ENCODE peak calls at places on chromosomes 13 and 19, in eight cellular contexts. One of them, this sample, is unnamed. For H3K4me1, the result is how much of the 10 kb centered on the place peaks cover.

GRCh38 chr13:106182404-106182803 is 353.1 kb downstream of the EFNB2 start:
- DNase-seq in colonic mucosa: peak
- DNase-seq in heart left ventricle: no peak
- DNase-seq in fibroblast of lung: peak
- DNase-seq in Peyer's patch: no peak
- DNase-seq in uterus: no peak
- DNase-seq in tibial artery: no peak
- DNase-seq in mammary epithelial cell: peak
- DNase-seq in this sample: no peak

GRCh38 chr19:7500811-7501450 is 12.1 kb upstream of the PEX11G start:
- DNase-seq in heart left ventricle: no peak
- DNase-seq in colonic mucosa: peak
- DNase-seq in Peyer's patch: peak
- DNase-seq in fibroblast of lung: peak
- DNase-seq in mammary epithelial cell: peak
- DNase-seq in uterus: no peak
- DNase-seq in tibial artery: no peak
- DNase-seq in this sample: no peak

GRCh38 chr19:408441-409005 is 424 bp downstream of the C2CD4C start:
- DNase-seq in mammary epithelial cell: no peak
- DNase-seq in heart left ventricle: peak
- DNase-seq in colonic mucosa: no peak
- DNase-seq in fibroblast of lung: no peak
- DNase-seq in uterus: no peak
- DNase-seq in tibial artery: no peak
- DNase-seq in Peyer's patch: no peak
- DNase-seq in this sample: no peak

GRCh38 chr19:37334179-37335071 is 36.5 kb upstream of the ZNF527 start:
- DNase-seq in tibial artery: peak
- DNase-seq in mammary epithelial cell: peak
- DNase-seq in fibroblast of lung: peak
- DNase-seq in heart left ventricle: peak
- DNase-seq in Peyer's patch: peak
- DNase-seq in colonic mucosa: peak
- DNase-seq in uterus: peak
- DNase-seq in this sample: peak

GRCh38 chr19:27993619-27994018 is 1219.3 kb downstream of the UQCRFS1 start:
- DNase-seq in mammary epithelial cell: no peak
- DNase-seq in tibial artery: no peak
- DNase-seq in fibroblast of lung: no peak
- DNase-seq in heart left ventricle: no peak
- DNase-seq in uterus: no peak
- DNase-seq in Peyer's patch: no peak
- DNase-seq in colonic mucosa: no peak
- DNase-seq in this sample: no peak

GRCh38 chr19:3047307-3048189 is 14.7 kb downstream of the TLE5 start:
- DNase-seq in heart left ventricle: peak
- DNase-seq in colonic mucosa: peak
- DNase-seq in Peyer's patch: peak
- DNase-seq in uterus: peak
- DNase-seq in mammary epithelial cell: peak
- DNase-seq in tibial artery: peak
- DNase-seq in fibroblast of lung: peak
- DNase-seq in this sample: peak

GRCh38 chr19:36547001-36547732 is 19.1 kb upstream of the ZNF260 start:
- DNase-seq in uterus: no peak
- DNase-seq in colonic mucosa: no peak
- DNase-seq in heart left ventricle: no peak
- DNase-seq in fibroblast of lung: peak
- DNase-seq in tibial artery: no peak
- DNase-seq in mammary epithelial cell: peak
- DNase-seq in Peyer's patch: no peak
- DNase-seq in this sample: no peak

GRCh38 chr19:384801-385169 is 24.2 kb downstream of the C2CD4C start:
- DNase-seq in Peyer's patch: no peak
- DNase-seq in mammary epithelial cell: no peak
- DNase-seq in fibroblast of lung: no peak
- DNase-seq in colonic mucosa: no peak
- DNase-seq in heart left ventricle: no peak
- DNase-seq in uterus: no peak
- DNase-seq in tibial artery: no peak
- DNase-seq in this sample: peak

GRCh38 chr19:3123956-3124355 is 11.9 kb upstream of the GNA15 start:
- DNase-seq in fibroblast of lung: no peak
- DNase-seq in Peyer's patch: no peak
- DNase-seq in uterus: no peak
- DNase-seq in colonic mucosa: no peak
- DNase-seq in tibial artery: no peak
- DNase-seq in heart left ventricle: peak
- DNase-seq in mammary epithelial cell: no peak
- DNase-seq in this sample: no peak

GRCh38 chr13:96075953-96076543 is 13.9 kb upstream of the HS6ST3 start:
- DNase-seq in Peyer's patch: no peak
- DNase-seq in heart left ventricle: no peak
- DNase-seq in fibroblast of lung: no peak
- DNase-seq in tibial artery: no peak
- DNase-seq in mammary epithelial cell: no peak
- DNase-seq in uterus: no peak
- DNase-seq in colonic mucosa: no peak
- DNase-seq in this sample: no peak

GRCh38 chr13:75362026-75362425 is 119.9 kb downstream of the TBC1D4 start:
- DNase-seq in mammary epithelial cell: no peak
- DNase-seq in fibroblast of lung: no peak
- DNase-seq in Peyer's patch: no peak
- DNase-seq in colonic mucosa: no peak
- DNase-seq in heart left ventricle: no peak
- DNase-seq in tibial artery: no peak
- DNase-seq in uterus: no peak
- DNase-seq in this sample: no peak

GRCh38 chr13:52695856-52696255 is 43.2 kb downstream of the SUGT1 start:
- DNase-seq in Peyer's patch: no peak
- DNase-seq in uterus: no peak
- DNase-seq in mammary epithelial cell: peak
- DNase-seq in fibroblast of lung: peak
- DNase-seq in colonic mucosa: no peak
- DNase-seq in heart left ventricle: no peak
- DNase-seq in tibial artery: no peak
- DNase-seq in this sample: no peak

GRCh38 chr13:99717959-99718674 is 216.8 kb downstream of the TM9SF2 start:
- DNase-seq in uterus: no peak
- DNase-seq in heart left ventricle: no peak
- DNase-seq in fibroblast of lung: no peak
- DNase-seq in Peyer's patch: no peak
- DNase-seq in mammary epithelial cell: no peak
- DNase-seq in colonic mucosa: no peak
- DNase-seq in tibial artery: no peak
- DNase-seq in this sample: no peak
- H3K4me3 ChIP-seq in uterus: no peak
- H3K4me3 ChIP-seq in heart left ventricle: no peak
- H3K4me3 ChIP-seq in fibroblast of lung: no peak
- H3K4me3 ChIP-seq in Peyer's patch: no peak
- H3K4me3 ChIP-seq in mammary epithelial cell: no peak
- H3K4me3 ChIP-seq in colonic mucosa: no peak
- H3K4me3 ChIP-seq in tibial artery: no peak
- H3K4me3 ChIP-seq in this sample: no peak

DNA sequence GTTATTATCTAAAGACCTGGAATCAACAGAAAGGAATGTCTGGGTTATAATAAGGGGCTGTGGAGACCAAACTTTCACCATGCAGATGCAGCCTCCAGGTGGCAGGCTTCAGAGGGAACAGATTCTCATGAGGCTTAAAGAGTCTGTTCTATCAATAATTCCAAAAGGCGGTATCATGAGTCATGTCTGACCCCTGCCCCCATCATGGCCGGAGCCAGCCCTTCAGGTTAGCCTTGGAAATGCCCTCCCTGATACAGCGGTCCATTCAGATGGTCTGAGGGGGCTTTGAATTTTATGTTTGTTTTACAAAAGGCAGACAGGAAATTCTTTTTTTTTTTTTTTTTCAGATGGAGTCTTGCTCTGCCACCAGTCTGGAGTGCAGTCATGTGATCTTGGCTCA is 21.7 kb upstream of the LAMP1 start:
- DNase-seq in uterus: no peak
- DNase-seq in heart left ventricle: peak
- DNase-seq in tibial artery: no peak
- DNase-seq in mammary epithelial cell: peak
- DNase-seq in colonic mucosa: peak
- DNase-seq in Peyer's patch: peak
- DNase-seq in fibroblast of lung: peak
- DNase-seq in this sample: peak
- TF ChIP-seq CTCF in uterus: peak
- TF ChIP-seq CTCF in heart left ventricle: peak
- TF ChIP-seq CTCF in tibial artery: peak
- TF ChIP-seq CTCF in mammary epithelial cell: peak
- TF ChIP-seq CTCF in colonic mucosa: no peak
- TF ChIP-seq CTCF in Peyer's patch: peak
- TF ChIP-seq CTCF in fibroblast of lung: peak
- TF ChIP-seq CTCF in this sample: peak

DNA sequence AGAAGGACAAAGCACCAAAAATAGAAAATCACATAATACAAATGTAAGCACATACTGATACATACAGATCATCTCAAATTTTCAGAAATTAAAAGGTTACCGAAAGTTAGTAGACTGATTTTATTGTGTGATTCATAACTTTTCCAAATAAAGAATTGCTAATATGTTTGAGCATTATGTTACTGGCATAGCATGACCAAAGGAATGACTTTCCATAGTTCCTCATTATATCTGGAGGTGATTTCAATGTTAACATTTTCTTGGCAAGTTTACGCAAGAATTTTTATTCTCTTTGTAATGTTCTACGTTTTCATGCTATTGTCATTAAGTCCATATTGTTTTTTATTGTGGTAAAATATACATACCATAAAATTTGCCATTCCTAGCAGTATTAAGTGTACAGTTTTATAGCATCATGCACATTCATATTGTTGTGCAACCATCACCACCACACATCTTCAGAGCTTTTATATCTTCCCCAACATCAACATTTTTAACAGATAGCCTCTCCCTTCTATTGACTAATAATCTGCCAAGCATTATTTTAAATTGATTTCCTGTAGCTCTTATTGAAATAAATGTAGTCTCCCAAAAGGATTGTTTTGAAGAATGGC is 14.8 kb downstream of the KCTD12 start:
- DNase-seq in tibial artery: no peak
- DNase-seq in colonic mucosa: no peak
- DNase-seq in uterus: no peak
- DNase-seq in fibroblast of lung: no peak
- DNase-seq in heart left ventricle: no peak
- DNase-seq in mammary epithelial cell: no peak
- DNase-seq in Peyer's patch: no peak
- DNase-seq in this sample: no peak
- H3K4me1 ChIP-seq in tibial artery: under half
- H3K4me1 ChIP-seq in colonic mucosa: under half
- H3K4me1 ChIP-seq in uterus: under half
- H3K4me1 ChIP-seq in fibroblast of lung: under half
- H3K4me1 ChIP-seq in heart left ventricle: under half
- H3K4me1 ChIP-seq in mammary epithelial cell: under half
- H3K4me1 ChIP-seq in Peyer's patch: under half
- H3K4me1 ChIP-seq in this sample: under half

DNA sequence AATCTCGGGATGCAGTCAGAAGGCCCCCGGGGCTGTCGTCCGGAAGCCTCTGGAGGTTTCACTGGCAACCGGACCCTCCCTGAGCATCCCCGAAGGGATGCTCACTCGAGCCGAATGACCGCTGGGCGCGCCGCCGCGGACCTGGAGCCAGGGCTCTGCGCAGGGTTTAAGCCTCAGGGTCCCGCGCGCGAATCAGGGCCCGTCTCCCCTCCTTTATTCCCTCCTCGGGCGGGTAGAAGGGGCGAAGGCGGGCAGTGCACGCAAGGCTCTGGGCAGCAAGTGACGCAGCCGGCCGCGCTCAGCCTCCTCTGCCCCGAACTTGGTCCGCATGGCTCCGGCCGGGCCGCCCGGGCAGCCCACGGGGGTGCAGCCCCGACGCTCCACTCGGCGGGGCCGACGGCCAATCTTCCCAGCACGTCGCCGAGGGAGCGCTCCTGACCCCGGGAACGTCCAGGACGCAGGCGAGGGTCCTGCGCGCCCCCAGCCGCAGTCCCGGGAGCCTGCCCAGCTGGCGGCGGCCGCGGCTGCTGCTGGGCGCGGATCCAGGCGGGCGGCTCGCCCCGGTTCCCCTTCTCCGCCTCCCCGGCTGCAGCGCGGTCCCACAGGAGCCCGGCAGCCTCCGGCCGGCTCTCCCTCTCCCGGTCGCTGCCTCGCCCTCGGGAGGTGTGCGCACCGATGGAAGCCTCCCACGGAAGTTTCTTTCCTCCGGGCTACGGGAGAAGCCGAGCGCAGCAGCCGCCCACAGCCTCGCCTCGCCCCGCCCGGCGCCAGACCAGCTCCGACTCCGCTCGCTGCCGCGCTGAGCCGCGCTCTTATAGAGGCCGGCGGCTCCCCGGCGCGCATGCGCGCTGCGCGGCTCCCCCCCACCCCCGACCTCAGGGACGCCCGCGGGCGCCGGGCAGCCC is at the start of gene SHISA2:
- DNase-seq in tibial artery: no peak
- DNase-seq in colonic mucosa: peak
- DNase-seq in uterus: no peak
- DNase-seq in Peyer's patch: peak
- DNase-seq in heart left ventricle: peak
- DNase-seq in mammary epithelial cell: peak
- DNase-seq in fibroblast of lung: peak
- DNase-seq in this sample: peak
- H3K4me3 ChIP-seq in tibial artery: peak
- H3K4me3 ChIP-seq in colonic mucosa: peak
- H3K4me3 ChIP-seq in uterus: no peak
- H3K4me3 ChIP-seq in Peyer's patch: peak
- H3K4me3 ChIP-seq in heart left ventricle: peak
- H3K4me3 ChIP-seq in mammary epithelial cell: peak
- H3K4me3 ChIP-seq in fibroblast of lung: peak
- H3K4me3 ChIP-seq in this sample: peak

DNA sequence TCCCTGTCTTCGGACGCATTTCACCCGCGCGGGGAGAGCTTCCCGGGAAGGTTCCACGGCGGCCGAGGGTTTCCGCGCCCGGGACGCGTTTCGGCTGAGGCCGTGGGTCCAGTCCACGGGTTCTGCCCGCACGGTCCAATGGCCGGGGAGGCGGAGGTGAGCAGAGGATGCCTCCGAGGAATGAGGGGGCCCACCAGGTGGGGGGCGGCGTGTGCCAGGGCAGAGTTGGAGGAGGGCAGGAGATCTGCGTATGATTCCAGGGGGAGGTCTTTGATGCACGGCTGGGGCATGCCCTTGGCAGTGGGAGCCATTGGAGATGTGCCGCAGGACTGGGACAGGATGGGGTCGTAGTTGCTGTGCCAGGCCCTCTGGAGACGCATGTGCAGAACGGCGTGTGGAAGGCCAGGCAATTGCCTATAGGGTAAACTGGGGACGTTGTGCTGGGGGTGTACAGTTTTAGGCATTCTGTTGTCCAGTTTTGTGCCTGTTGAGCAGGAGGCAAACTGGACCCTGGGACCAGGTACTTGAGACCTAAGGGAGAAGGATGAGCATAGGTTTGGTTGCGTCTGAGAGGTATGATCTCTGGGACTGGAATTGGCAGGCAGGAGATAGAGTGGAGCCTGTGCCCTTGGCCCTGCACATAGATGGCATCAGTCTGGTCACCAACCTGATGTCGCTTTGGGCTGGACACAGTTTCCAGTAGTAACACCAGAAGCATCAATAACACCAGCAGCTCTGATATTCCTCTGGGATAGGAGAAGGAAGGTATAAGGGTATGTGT is 751 bp downstream of the ZNF584 start:
- DNase-seq in Peyer's patch: no peak
- DNase-seq in mammary epithelial cell: no peak
- DNase-seq in colonic mucosa: no peak
- DNase-seq in tibial artery: no peak
- DNase-seq in uterus: no peak
- DNase-seq in heart left ventricle: peak
- DNase-seq in fibroblast of lung: no peak
- DNase-seq in this sample: no peak
- TF ChIP-seq CTCF in Peyer's patch: no peak
- TF ChIP-seq CTCF in mammary epithelial cell: no peak
- TF ChIP-seq CTCF in colonic mucosa: no peak
- TF ChIP-seq CTCF in tibial artery: no peak
- TF ChIP-seq CTCF in uterus: no peak
- TF ChIP-seq CTCF in heart left ventricle: no peak
- TF ChIP-seq CTCF in fibroblast of lung: no peak
- TF ChIP-seq CTCF in this sample: no peak

This sample was measured in thyroid gland.